ENCODE peak calls at places on chromosome 13, in nine cellular contexts. K is cardiac fibroblast; X is psoas muscle; N is skeletal muscle cell; W is mesenchymal stem cell; O is left lung; A is breast epithelium; Z is CD4-positive, CD25-positive, alpha-beta regulatory T cell; L is heart right ventricle. E is an unnamed sample.

GRCh38 chr13:112846411-112847115 is 122.5 kb upstream of the MCF2L start:
- DNase-seq in A (no peak), L (no peak), K (no peak), N (no peak), W (no peak), O (no peak), Z (no peak), X (no peak), E (no peak)

GRCh38 chr13:108214511-108215383 is 589 bp downstream of the LIG4 start:
- DNase-seq in O (peak; percentile 55), K (no peak), X (peak; percentile 57), N (no peak), W (peak; percentile 18), Z (no peak), L (peak; percentile 11), A (no peak), E (no peak)

GRCh38 chr13:73171242-73171641 is 112.4 kb downstream of the KLF5 start:
- DNase-seq in N (no peak), Z (no peak), W (no peak), O (no peak), A (no peak), K (no peak), X (no peak), L (no peak), E (no peak)

GRCh38 chr13:94169783-94170513 is 309.5 kb downstream of the DCT start:
- DNase-seq in Z (no peak), L (no peak), O (peak; percentile 17), W (no peak), A (peak; percentile 23), N (no peak), X (peak; percentile 52), K (no peak), E (no peak)

GRCh38 chr13:110942248-110942981 is 27.5 kb upstream of the ANKRD10 start:
- DNase-seq in Z (no peak), A (no peak), O (no peak), L (no peak), X (no peak), W (peak; percentile 14), K (peak; percentile 17), N (no peak), E (no peak)

GRCh38 chr13:58573742-58574141 is 942.2 kb downstream of the PCDH17 start:
- DNase-seq in L (no peak), O (no peak), X (no peak), Z (no peak), N (no peak), W (no peak), A (no peak), K (no peak), E (no peak)

GRCh38 chr13:109361562-109361961 is 424.8 kb downstream of the IRS2 start:
- DNase-seq in X (no peak), W (no peak), K (no peak), O (no peak), L (no peak), Z (no peak), N (no peak), A (no peak), E (no peak)

GRCh38 chr13:51000576-51001260 is 91.1 kb downstream of the RNASEH2B start:
- DNase-seq in W (peak; percentile 35), N (peak; percentile 59), X (peak; percentile 82), A (peak; percentile 67), K (peak; percentile 65), O (no peak), Z (no peak), L (no peak), E (no peak)

GRCh38 chr13:36074659-36075058 is 56.5 kb downstream of the DCLK1 start:
- DNase-seq in Z (no peak), N (no peak), W (no peak), K (peak; percentile 7), X (no peak), O (no peak), L (no peak), A (no peak), E (peak; percentile 5)

GRCh38 chr13:95603887-95604533 is 40.5 kb downstream of the DZIP1 start:
- DNase-seq in X (no peak), L (no peak), O (peak; percentile 80), K (peak; percentile 86), N (no peak), Z (no peak), A (peak; percentile 57), W (no peak), E (no peak)

GRCh38 chr13:108345016-108345415 is 75.5 kb downstream of the TNFSF13B start:
- DNase-seq in K (no peak), O (peak; percentile 28), N (no peak), X (no peak), W (no peak), A (no peak), L (no peak), Z (no peak), E (no peak)

GRCh38 chr13:61531383-61532065 is 115.9 kb upstream of the PCDH20 start:
- DNase-seq in L (no peak), K (no peak), Z (no peak), A (no peak), O (no peak), W (no peak), N (no peak), X (no peak), E (no peak)

GRCh38 chr13:20159646-20160345 is 1.1 kb downstream of the GJA3 start:
- DNase-seq in N (no peak), Z (no peak), W (no peak), L (no peak), K (peak; percentile 23), X (no peak), A (no peak), O (no peak), E (peak; percentile 29)

GRCh38 chr13:20258208-20258962 is 26.3 kb upstream of the GJB6 start:
- DNase-seq in O (no peak), L (no peak), W (no peak), Z (no peak), K (no peak), X (no peak), N (no peak), A (no peak), E (no peak)

GRCh38 chr13:97141564-97142005 is 80.5 kb upstream of the MBNL2 start:
- DNase-seq in N (peak; percentile 65), A (peak; percentile 61), O (no peak), K (peak; percentile 89), Z (no peak), X (no peak), L (peak; percentile 18), W (peak; percentile 95), E (peak; percentile 78)
- H3K4me3 ChIP-seq in N (no peak overlapping the region), A (no peak overlapping the region), O (no peak overlapping the region), K (peak overlapping the region; percentile 9), Z (no peak overlapping the region), X (peak overlapping the region; percentile 48), L (no peak overlapping the region), W (no peak overlapping the region), E (peak overlapping the region; percentile 52)

DNA sequence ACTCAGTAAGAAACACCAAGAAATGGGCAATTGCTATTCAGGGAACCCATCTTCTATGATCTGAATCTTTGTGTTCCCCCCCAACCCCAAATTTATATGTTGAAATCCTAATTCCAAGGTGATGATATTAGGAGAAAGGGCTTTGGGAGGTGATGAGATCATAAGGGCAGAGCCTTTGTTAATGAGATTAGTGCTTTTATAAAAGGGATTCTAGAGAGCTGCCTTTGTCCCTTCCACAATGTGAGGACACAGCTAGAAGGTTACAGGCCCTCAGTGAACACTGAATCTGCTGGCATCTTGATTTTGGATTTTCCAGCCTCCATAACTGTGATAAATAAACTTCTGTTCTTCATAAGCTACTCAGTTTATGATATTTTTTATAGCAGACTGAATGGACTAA is 376.0 kb downstream of the DIAPH3 start:
- DNase-seq in A (no peak), Z (no peak), W (no peak), X (no peak), L (no peak), O (no peak), K (no peak), N (no peak), E (no peak)
- H3K4me3 ChIP-seq in A (no peak overlapping the region), Z (no peak overlapping the region), W (no peak overlapping the region), X (no peak overlapping the region), L (no peak overlapping the region), O (no peak overlapping the region), K (no peak overlapping the region), N (no peak overlapping the region), E (no peak overlapping the region)

GRCh38 chr13:31904941-31905824 is 126.4 kb upstream of the FRY start:
- DNase-seq in N (no peak), W (no peak), X (no peak), L (no peak), A (no peak), Z (no peak), K (no peak), O (no peak), E (no peak)

GRCh38 chr13:31909889-31910551 is 121.6 kb upstream of the FRY start:
- DNase-seq in W (peak; percentile 70), Z (peak; percentile 15), X (no peak), N (no peak), O (no peak), A (no peak), L (peak; percentile 76), K (peak; percentile 81), E (peak; percentile 84)

GRCh38 chr13:31910633-31911032 is 120.9 kb upstream of the FRY start:
- DNase-seq in L (no peak), A (no peak), O (no peak), N (no peak), K (no peak), X (no peak), W (no peak), Z (no peak), E (no peak)

GRCh38 chr13:31905896-31906295 is 125.7 kb upstream of the FRY start:
- DNase-seq in X (no peak), N (no peak), O (no peak), W (no peak), Z (no peak), K (no peak), A (no peak), L (no peak), E (no peak)

DNA sequence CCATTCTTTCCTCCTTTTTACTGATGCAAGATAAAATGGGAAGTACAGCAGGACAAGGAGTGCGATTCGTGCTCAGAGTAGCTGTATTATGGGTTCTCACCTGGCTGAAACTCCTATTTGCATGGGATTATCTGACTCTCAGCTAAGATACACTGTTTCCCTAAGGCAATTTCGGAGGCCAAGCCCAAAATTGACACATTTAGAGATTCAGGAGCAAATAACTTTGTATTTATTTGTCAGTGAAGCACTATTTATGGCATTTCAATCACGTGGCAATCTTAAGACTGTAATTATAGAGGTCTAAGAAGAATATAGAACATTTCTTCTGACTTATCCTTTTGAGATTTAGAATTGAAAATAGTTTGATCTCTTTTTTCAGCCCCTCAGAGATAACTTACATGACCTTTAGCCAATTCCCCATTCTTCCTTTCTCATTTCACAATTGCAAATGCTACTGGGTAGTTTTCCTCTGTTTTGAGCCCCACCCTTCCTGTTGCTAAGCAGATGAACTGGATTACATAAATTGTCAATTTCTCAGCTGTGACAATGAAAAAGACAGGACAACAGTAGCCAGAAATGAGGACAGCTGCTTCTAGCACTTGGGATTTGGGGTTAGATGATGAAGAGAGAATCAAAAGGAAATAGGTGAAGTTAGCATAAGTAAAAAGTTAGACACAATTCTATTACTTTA is 122.7 kb upstream of the FRY start:
- DNase-seq in O (no peak), X (no peak), W (no peak), N (no peak), K (peak; percentile 51), A (no peak), Z (no peak), L (no peak), E (no peak)
- H3K4me3 ChIP-seq in O (no peak overlapping the region), X (no peak overlapping the region), W (no peak overlapping the region), N (no peak overlapping the region), K (no peak overlapping the region), A (no peak overlapping the region), Z (no peak overlapping the region), L (no peak overlapping the region), E (no peak overlapping the region)

GRCh38 chr13:100139822-100140221 is 50.9 kb downstream of the PCCA start:
- DNase-seq in N (peak; percentile 27), K (no peak), W (peak; percentile 33), X (no peak), L (no peak), Z (no peak), O (no peak), A (no peak), E (no peak)
- H3K4me3 ChIP-seq in N (no peak overlapping the region), K (no peak overlapping the region), W (no peak overlapping the region), X (no peak overlapping the region), L (no peak overlapping the region), Z (no peak overlapping the region), O (no peak overlapping the region), A (no peak overlapping the region), E (no peak overlapping the region)